ENCODE peak calls at places on chromosomes 2 and 18, in seven cellular contexts. H is endothelial cell of umbilical vein, D is HepG2, U is K562, N is HCT116, J is GM12878, T is H1. L is an unnamed sample.

GRCh38 chr2:120452131-120452530 is 106.2 kb downstream of the INHBB start:
- DNase-seq in H (no peak), D (no peak), U (no peak), N (no peak), J (no peak), T (no peak), L (no peak)

GRCh38 chr2:99694331-99694730 is 204.5 kb upstream of the REV1 start:
- DNase-seq in H (no peak), D (no peak), U (no peak), N (no peak), J (no peak), T (no peak), L (no peak)

GRCh38 chr2:25808006-25808383 is 70.3 kb downstream of the ASXL2 start:
- DNase-seq in H (no peak), D (no peak), U (no peak), N (no peak), J (no peak), T (no peak), L (no peak)

GRCh38 chr18:67733094-67733493 is 216.6 kb upstream of the DSEL start:
- DNase-seq in H (no peak), D (no peak), U (no peak), N (no peak), J (no peak), T (no peak), L (no peak)

GRCh38 chr18:55307505-55307904 is 280.5 kb downstream of the TCF4 start:
- DNase-seq in H (no peak), D (no peak), U (no peak), N (no peak), J (no peak), T (no peak), L (no peak)

GRCh38 chr2:3610415-3610814 is 15.5 kb downstream of the COLEC11 start:
- DNase-seq in H (no peak), D (no peak), U (no peak), N (no peak), J (no peak), T (no peak), L (no peak)

GRCh38 chr18:23730850-23731249 is 41.6 kb downstream of the LAMA3 start:
- DNase-seq in H (no peak), D (no peak), U (no peak), N (no peak), J (no peak), T (no peak), L (no peak)

GRCh38 chr18:68500551-68500950 is 214.4 kb downstream of the TMX3 start:
- DNase-seq in H (no peak), D (no peak), U (no peak), N (no peak), J (no peak), T (no peak), L (no peak)

GRCh38 chr18:37322497-37323035 is 243.0 kb downstream of the CELF4 start:
- DNase-seq in H (peak), D (peak), U (peak), N (peak), J (no peak), T (peak), L (no peak)

GRCh38 chr2:135169900-135170753 is 118.0 kb downstream of the RAB3GAP1 start:
- DNase-seq in H (no peak), D (no peak), U (no peak), N (no peak), J (no peak), T (no peak), L (peak)

GRCh38 chr2:214139630-214140284 is 271.1 kb upstream of the VWC2L start:
- DNase-seq in H (no peak), D (no peak), U (no peak), N (no peak), J (no peak), T (no peak), L (no peak)

GRCh38 chr2:29310665-29311348 is 195.6 kb downstream of the CLIP4 start:
- DNase-seq in H (no peak), D (no peak), U (no peak), N (no peak), J (no peak), T (no peak), L (no peak)

GRCh38 chr18:77622009-77622692 is 372.5 kb downstream of the GALR1 start:
- DNase-seq in H (no peak), D (no peak), U (no peak), N (no peak), J (no peak), T (no peak), L (no peak)

GRCh38 chr2:14779252-14779651 is 146.7 kb downstream of the LRATD1 start:
- DNase-seq in H (no peak), D (peak), U (no peak), N (no peak), J (no peak), T (no peak), L (no peak)

GRCh38 chr2:112693596-112693995 is 27.2 kb upstream of the NT5DC4 start:
- DNase-seq in H (no peak), D (no peak), U (no peak), N (no peak), J (no peak), T (peak), L (no peak)

GRCh38 chr18:35240664-35241522 is at the start of gene ZNF397:
- DNase-seq in H (peak), D (peak), U (peak), N (peak), J (peak), T (peak), L (peak)

GRCh38 chr2:172094319-172095145 is 8.2 kb downstream of the DLX2 start:
- DNase-seq in H (no peak), D (no peak), U (no peak), N (no peak), J (no peak), T (peak), L (no peak)

GRCh38 chr2:232386490-232386739 is 7.9 kb downstream of the ALPP start:
- DNase-seq in H (no peak), D (no peak), U (no peak), N (no peak), J (no peak), T (no peak), L (no peak)

GRCh38 chr2:195652916-195653315 is 4.1 kb upstream of the SLC39A10 start:
- DNase-seq in H (no peak), D (no peak), U (no peak), N (no peak), J (no peak), T (no peak), L (no peak)

GRCh38 chr18:63237486-63237885 is 82.1 kb downstream of the BCL2 start:
- DNase-seq in H (no peak), D (peak), U (no peak), N (no peak), J (no peak), T (no peak), L (no peak)

GRCh38 chr2:18518116-18519111 is 42.0 kb downstream of the RDH14 start:
- DNase-seq in H (no peak), D (peak), U (no peak), N (no peak), J (no peak), T (no peak), L (no peak)

DNA sequence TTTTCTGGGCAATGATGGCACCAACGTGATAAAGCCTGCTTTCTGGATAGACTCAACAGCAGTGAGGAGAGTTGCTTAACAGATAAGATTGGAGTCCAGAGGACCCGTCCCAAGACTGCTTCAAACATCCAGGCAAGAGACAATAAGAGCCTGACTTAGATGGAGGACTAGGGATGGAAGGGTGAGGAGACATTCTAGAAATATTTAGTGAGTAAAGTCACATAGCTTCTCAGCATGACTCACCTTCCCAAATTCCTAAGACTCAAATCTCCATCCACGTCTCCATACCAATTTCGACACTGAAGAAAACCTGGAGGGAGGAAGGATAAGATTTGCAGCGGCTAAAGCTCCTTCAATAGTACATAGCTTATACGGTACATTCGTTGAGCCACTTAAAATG is 88.2 kb upstream of the KLF7 start:
- DNase-seq in H (no peak), D (no peak), U (no peak), N (no peak), J (no peak), T (no peak), L (no peak)
- TF ChIP-seq POLR2AphosphoS5 in H (no peak), D (no peak), U (no peak), N (no peak), J (no peak), T (no peak), L (no peak)

GRCh38 chr2:219514196-219514761 is at the start of gene ASIC4:
- DNase-seq in H (no peak), D (no peak), U (peak), N (no peak), J (no peak), T (no peak), L (no peak)
- TF ChIP-seq EZH2 in H (peak), D (peak), U (no peak), N (no peak), J (no peak), T (no peak), L (no peak)

GRCh38 chr18:3889121-3889520 is 439.1 kb downstream of the TGIF1 start:
- DNase-seq in H (no peak), D (no peak), U (no peak), N (no peak), J (no peak), T (no peak), L (no peak)

GRCh38 chr18:3892141-3892540 is 442.2 kb downstream of the TGIF1 start:
- DNase-seq in H (no peak), D (no peak), U (no peak), N (no peak), J (no peak), T (no peak), L (no peak)

GRCh38 chr18:3891245-3891644 is 441.3 kb downstream of the TGIF1 start:
- DNase-seq in H (no peak), D (no peak), U (no peak), N (no peak), J (no peak), T (no peak), L (no peak)

GRCh38 chr18:3886575-3887322 is 436.8 kb downstream of the TGIF1 start:
- DNase-seq in H (peak), D (no peak), U (no peak), N (no peak), J (no peak), T (no peak), L (no peak)

DNA sequence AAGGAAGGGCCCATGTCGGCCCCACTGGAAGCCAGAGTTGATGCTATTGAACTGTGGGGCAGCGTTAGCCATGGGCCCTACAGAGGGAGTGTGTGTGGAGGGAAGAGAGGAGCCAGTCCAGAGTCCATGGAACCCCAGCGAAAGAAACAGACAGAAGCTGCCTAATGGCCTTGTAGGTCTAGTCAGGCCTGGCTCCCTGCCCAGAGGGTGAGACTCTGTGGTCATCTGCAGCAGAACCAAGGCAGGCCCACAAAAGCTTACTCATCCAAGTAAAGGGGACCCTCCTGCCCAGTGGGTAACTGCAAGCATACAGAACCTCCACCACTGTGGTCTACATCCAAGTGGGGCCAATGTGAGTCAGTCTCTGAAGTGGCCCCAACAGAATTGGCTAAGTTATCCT is 439.8 kb downstream of the TGIF1 start:
- DNase-seq in H (no peak), D (peak), U (no peak), N (no peak), J (no peak), T (no peak), L (no peak)
- H3K9ac ChIP-seq in H (no peak), D (no peak), U (no peak), N (no peak), J (no peak), T (no peak), L (no peak)

DNA sequence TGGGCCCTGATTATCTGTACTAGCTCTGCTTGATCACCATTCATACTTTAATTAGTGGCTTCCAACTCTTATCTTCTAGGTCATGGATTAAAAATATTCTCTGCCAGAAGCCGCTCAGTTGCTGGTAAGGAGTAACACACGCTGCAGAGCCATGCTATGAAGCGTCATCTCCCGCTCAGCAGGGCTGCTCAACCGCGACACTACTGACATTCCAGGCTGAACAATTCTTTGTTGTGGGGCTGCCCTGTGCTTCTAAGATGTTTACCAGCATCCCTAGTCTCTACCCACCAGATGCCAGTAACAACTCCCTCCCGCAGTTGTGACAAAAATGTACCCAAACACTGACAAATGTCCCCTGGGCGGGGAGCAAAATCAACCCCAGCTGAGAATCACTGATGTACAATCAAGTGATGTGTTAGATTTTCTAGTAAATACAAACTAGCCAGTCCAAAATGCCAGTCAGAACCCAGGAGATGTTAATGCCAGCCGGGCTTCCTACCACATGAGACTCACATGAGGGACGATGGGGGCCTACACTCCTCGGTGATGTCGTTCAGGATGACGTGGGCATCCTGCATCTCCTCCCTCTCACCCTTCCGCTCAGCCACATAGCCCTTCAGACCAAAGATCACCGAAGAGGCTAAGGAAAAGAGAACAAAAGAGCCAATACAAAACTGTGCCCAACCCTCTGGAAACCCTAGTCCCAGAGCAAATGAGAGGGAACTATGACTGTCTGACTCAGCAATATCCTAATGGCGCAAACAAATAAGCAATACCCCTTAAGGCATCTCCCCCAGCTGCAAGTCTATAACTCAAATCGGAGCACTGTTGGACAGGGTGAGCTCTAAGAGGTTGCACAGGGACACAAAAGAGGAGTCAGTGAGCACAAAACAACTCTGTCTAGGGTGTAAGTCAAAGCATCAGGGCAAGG is 15.6 kb downstream of the ILKAP start:
- DNase-seq in H (no peak), D (no peak), U (no peak), N (no peak), J (no peak), T (no peak), L (no peak)
- TF ChIP-seq POLR2AphosphoS5 in H (no peak), D (no peak), U (no peak), N (no peak), J (no peak), T (no peak), L (no peak)

GRCh38 chr2:222310747-222311320 is 12.0 kb upstream of the PAX3 start:
- DNase-seq in H (no peak), D (no peak), U (no peak), N (no peak), J (no peak), T (no peak), L (no peak)

GRCh38 chr2:222315443-222316121 is 16.8 kb upstream of the PAX3 start:
- DNase-seq in H (no peak), D (no peak), U (no peak), N (no peak), J (no peak), T (peak), L (no peak)

GRCh38 chr2:222311321-222311977 is 12.7 kb upstream of the PAX3 start:
- DNase-seq in H (no peak), D (no peak), U (no peak), N (no peak), J (no peak), T (peak), L (no peak)

GRCh38 chr2:222311978-222312738 is 13.4 kb upstream of the PAX3 start:
- DNase-seq in H (no peak), D (no peak), U (no peak), N (no peak), J (no peak), T (peak), L (no peak)

GRCh38 chr2:222313816-222314215 is 15.0 kb upstream of the PAX3 start:
- DNase-seq in H (no peak), D (no peak), U (no peak), N (no peak), J (no peak), T (no peak), L (peak)
- TF ChIP-seq EZH2 in H (no peak), D (no peak), U (no peak), N (no peak), J (no peak), T (no peak), L (no peak)

L was measured in SK-N-MC.